ENCODE peak calls at places on chromosomes 4 and X, in six cellular contexts. V, I, U, T, D and P are unnamed samples.

GRCh38 chrX:22345884-22346283 is 73.2 kb downstream of the CBLL2 start:
- DNase-seq in I (peak; percentile 20), U (no peak), T (no peak), D (no peak), V (no peak), P (no peak)

GRCh38 chr4:142840516-142841123 is 5.5 kb downstream of the INPP4B start:
- DNase-seq in D (no peak), I (peak; percentile 61), V (no peak), T (no peak), U (no peak), P (no peak)

GRCh38 chrX:14027031-14027430 is 2.7 kb downstream of the GEMIN8 start:
- DNase-seq in V (no peak), U (no peak), D (no peak), I (peak; percentile 51), T (peak; percentile 14), P (no peak)

GRCh38 chrX:136867096-136867491 is 13.4 kb downstream of the RBMX start:
- DNase-seq in U (no peak), I (no peak), T (no peak), V (no peak), D (no peak), P (no peak)

GRCh38 chrX:122552291-122552800 is 631.7 kb upstream of the GRIA3 start:
- DNase-seq in D (no peak), U (no peak), T (no peak), I (peak; percentile 41), V (no peak), P (no peak)

GRCh38 chr4:118076958-118077766 is 42.9 kb downstream of the NDST3 start:
- DNase-seq in T (no peak), U (no peak), D (peak; percentile 17), V (no peak), I (peak; percentile 52), P (peak; percentile 23)

GRCh38 chr4:89123418-89123817 is 12.1 kb downstream of the TIGD2 start:
- DNase-seq in V (no peak), I (peak; percentile 88), U (no peak), D (no peak), T (no peak), P (no peak)

GRCh38 chr4:137608085-137608484 is 75.8 kb upstream of the PCDH18 start:
- DNase-seq in I (peak; percentile 11), T (no peak), D (no peak), V (no peak), U (no peak), P (no peak)

GRCh38 chr4:158442736-158443135 is 78.9 kb upstream of the RXFP1 start:
- DNase-seq in D (no peak), V (no peak), U (no peak), T (no peak), I (no peak), P (no peak)

GRCh38 chrX:6448003-6448402 is 86.9 kb downstream of the VCX3A start:
- DNase-seq in D (no peak), U (peak; percentile 62), V (no peak), T (no peak), I (no peak), P (no peak)

GRCh38 chr4:159102623-159103405 is at the start of gene RAPGEF2:
- DNase-seq in V (peak; percentile 65), D (peak; percentile 96), I (peak; percentile 97), T (peak; percentile 91), U (peak; percentile 93), P (peak; percentile 98)

GRCh38 chr4:121380448-121381147 is at the start of gene QRFPR:
- DNase-seq in D (peak; percentile 20), U (no peak), V (no peak), I (peak; percentile 66), T (peak; percentile 34), P (no peak)

GRCh38 chr4:155745984-155746383 is 12.8 kb upstream of the GUCY1B1 start:
- DNase-seq in I (peak; percentile 12), U (no peak), D (no peak), V (no peak), T (no peak), P (no peak)

GRCh38 chrX:12579311-12579710 is 211.9 kb upstream of the PRPS2 start:
- DNase-seq in U (no peak), V (no peak), T (no peak), D (no peak), I (no peak), P (no peak)

GRCh38 chr4:102334624-102335023 is 10.7 kb downstream of the SLC39A8 start:
- DNase-seq in I (peak; percentile 17), D (no peak), U (no peak), T (no peak), V (no peak), P (no peak)

GRCh38 chr4:84583871-84584373 is 995 bp downstream of the CDS1 start:
- DNase-seq in I (peak; percentile 18), T (no peak), U (no peak), D (peak; percentile 35), V (no peak), P (peak; percentile 37)
- TF ChIP-seq CTCF in I (peak; percentile 15), T (no peak), U (no peak), D (no peak), V (no peak), P (no peak)

GRCh38 chrX:128800138-128800537 is 723.2 kb downstream of the SMARCA1 start:
- DNase-seq in T (no peak), D (no peak), U (no peak), V (no peak), I (no peak), P (no peak)
- TF ChIP-seq CTCF in T (no peak), D (no peak), U (no peak), V (no peak), I (no peak), P (no peak)

GRCh38 chr4:7723625-7724024 is 216.0 kb downstream of the AFAP1 start:
- DNase-seq in D (no peak), V (no peak), T (no peak), U (no peak), I (no peak), P (no peak)

GRCh38 chr4:7719354-7720174 is 220.1 kb downstream of the AFAP1 start:
- DNase-seq in U (peak; percentile 49), T (peak; percentile 50), V (no peak), D (peak; percentile 87), I (peak; percentile 10), P (peak; percentile 80)

GRCh38 chr4:7722716-7723115 is 216.9 kb downstream of the AFAP1 start:
- DNase-seq in V (no peak), D (no peak), U (no peak), I (no peak), T (no peak), P (no peak)

GRCh38 chr4:7725951-7726350 is 213.7 kb downstream of the AFAP1 start:
- DNase-seq in U (no peak), V (no peak), D (no peak), T (no peak), I (no peak), P (no peak)

DNA sequence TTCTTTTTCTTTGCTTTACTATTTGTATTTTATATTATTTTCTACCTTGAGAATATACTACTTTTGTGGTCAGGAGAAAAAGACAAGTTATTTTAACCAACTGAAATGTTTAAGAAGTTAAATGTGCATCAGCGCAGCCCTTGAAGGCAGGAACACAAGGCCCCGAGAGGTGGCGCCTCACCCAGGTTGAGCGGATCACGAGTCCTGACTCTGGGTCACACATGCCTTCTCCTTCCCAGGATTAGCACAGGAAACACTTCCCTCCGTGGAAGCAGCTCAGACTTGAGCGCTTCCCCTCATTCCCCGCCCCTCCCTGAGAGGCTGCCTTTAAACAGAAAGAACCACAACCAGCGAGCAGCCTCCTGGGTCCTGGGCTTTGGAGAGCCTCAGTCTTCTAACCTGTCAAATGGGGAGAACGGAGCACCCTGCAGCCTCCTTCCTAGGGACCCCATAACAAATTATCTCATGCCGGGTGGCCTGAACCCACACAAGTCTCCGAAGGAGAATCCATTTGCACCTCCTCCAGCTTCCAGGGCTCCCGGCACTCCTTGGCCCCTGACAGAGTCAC is 217.6 kb downstream of the AFAP1 start:
- DNase-seq in D (no peak), V (no peak), I (no peak), U (no peak), T (no peak), P (no peak)
- TF ChIP-seq CTCF in D (no peak), V (no peak), I (no peak), U (no peak), T (peak; percentile 29), P (no peak)

GRCh38 chr4:8266088-8266487 is 3.5 kb upstream of the HTRA3 start:
- DNase-seq in T (no peak), I (no peak), V (no peak), D (no peak), U (no peak), P (no peak)

GRCh38 chr4:8266508-8266907 is 3.0 kb upstream of the HTRA3 start:
- DNase-seq in I (no peak), D (no peak), U (no peak), T (no peak), V (no peak), P (no peak)

GRCh38 chr4:8265171-8265929 is 4.2 kb upstream of the HTRA3 start:
- DNase-seq in I (no peak), V (no peak), T (no peak), U (no peak), D (no peak), P (no peak)

GRCh38 chr4:8268211-8268610 is 1.3 kb upstream of the HTRA3 start:
- DNase-seq in D (no peak), T (no peak), V (no peak), I (no peak), U (no peak), P (no peak)

GRCh38 chr4:8267077-8267476 is 2.5 kb upstream of the HTRA3 start:
- DNase-seq in I (peak; percentile 75), T (peak; percentile 87), D (peak; percentile 88), V (peak; percentile 44), U (peak; percentile 85), P (peak; percentile 81)
- TF ChIP-seq CTCF in I (peak; percentile 76), T (peak; percentile 86), D (peak; percentile 81), V (no peak), U (no peak), P (peak; percentile 15)

DNA sequence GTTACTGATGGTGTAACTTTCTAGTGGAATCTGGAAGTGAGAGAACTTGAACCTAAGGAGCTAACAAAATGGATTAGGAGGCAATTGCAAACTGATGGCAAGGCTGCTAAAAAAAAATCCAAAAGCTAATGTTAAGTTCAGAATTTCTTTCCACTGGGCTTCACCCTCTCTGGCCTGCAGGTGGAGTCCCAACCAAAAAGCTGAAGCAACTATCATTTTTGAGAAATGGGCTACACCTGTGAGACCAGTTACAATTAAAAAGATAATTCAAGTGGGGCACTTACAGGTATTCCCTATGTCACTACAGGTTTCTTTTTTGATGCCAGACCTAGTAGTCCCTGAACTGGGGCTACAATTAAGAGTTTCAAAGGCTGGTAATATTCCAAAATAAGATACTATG is 142.1 kb upstream of the FTHL17 start:
- DNase-seq in I (peak; percentile 43), U (no peak), T (no peak), V (no peak), D (peak; percentile 32), P (peak; percentile 11)
- TF ChIP-seq CTCF in I (peak; percentile 60), U (no peak), T (peak; percentile 57), V (no peak), D (peak; percentile 55), P (no peak)

DNA sequence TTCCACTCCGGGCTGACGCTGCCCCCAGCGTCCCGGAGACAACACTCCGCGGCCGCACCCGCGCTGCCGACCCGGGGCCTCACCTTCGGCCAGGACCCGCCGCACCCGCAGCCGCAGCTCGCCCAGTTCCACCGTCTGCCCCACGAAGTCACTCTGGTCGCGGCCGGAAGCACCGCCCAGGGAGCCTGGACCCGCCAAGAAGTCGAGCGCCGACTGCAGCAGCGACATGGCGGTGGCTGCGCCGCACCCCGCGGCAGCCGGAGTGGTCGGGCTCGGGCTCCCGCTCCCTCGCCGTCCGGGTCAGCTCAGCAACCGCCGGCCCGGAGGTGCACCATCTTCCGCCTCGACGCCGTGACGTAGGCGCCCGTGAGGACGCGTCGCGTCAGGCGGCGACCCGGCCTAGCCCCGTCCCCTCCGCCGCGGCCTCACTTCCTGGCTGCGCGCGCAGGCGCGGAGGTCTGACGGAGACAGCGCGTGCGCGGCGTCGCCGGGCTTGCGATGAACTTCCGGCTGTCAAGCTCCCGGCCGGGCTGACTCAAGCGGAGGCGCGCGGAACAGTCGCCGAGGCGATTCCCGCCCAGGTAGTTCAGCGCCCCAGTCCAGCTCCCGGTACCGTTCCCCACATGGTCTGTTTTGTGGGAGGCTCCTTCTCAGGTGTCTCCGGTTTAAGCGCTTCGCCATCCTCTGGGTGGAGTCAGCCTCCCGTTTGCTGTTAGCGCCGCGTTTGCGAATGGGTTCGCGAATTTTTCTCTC is at the start of the genes GAK and TMEM175:
- DNase-seq in T (peak; percentile 95), I (peak; percentile 98), D (peak; percentile 98), V (peak; percentile 84), U (peak; percentile 99), P (peak; percentile 99)
- TF ChIP-seq CTCF in T (peak; percentile 28), I (no peak), D (no peak), V (no peak), U (no peak), P (no peak)